ENCODE peak calls at places on chromosomes 4 and X, in five cellular contexts. G, C, K, T and P are unnamed samples.

GRCh38 chr4:40800064-40800463 is 50.3 kb downstream of the NSUN7 start:
- DNase-seq in G (no peak), C (no peak), K (no peak), T (no peak), P (no peak)

GRCh38 chr4:87058272-87059073 is 123.7 kb downstream of the AFF1 start:
- DNase-seq in G (no peak), C (peak), K (peak), T (no peak), P (no peak)

GRCh38 chr4:147349199-147349598 is 131.7 kb upstream of the EDNRA start:
- DNase-seq in G (no peak), C (no peak), K (no peak), T (no peak), P (no peak)

GRCh38 chr4:1351854-1352633 is 5.0 kb downstream of the UVSSA start:
- DNase-seq in G (peak), C (peak), K (peak), T (peak), P (peak)

GRCh38 chr4:186701273-186701672 is 22.4 kb downstream of the FAT1 start:
- DNase-seq in G (peak), C (no peak), K (peak), T (peak), P (no peak)

GRCh38 chr4:47167391-47167790 is 136.0 kb downstream of the GABRB1 start:
- DNase-seq in G (no peak), C (no peak), K (peak), T (no peak), P (no peak)

GRCh38 chrX:132482632-132483031 is 6.2 kb downstream of the MBNL3 start:
- DNase-seq in G (no peak), C (no peak), K (no peak), T (no peak), P (no peak)

GRCh38 chr4:126986828-126987227 is 645.9 kb upstream of the INTU start:
- DNase-seq in G (peak), C (no peak), K (peak), T (no peak), P (no peak)

GRCh38 chrX:17038681-17039161 is 92.3 kb downstream of the REPS2 start:
- DNase-seq in G (peak), C (no peak), K (no peak), T (no peak), P (peak)

GRCh38 chr4:64266263-64266662 is 143.0 kb downstream of the TECRL start:
- DNase-seq in G (no peak), C (no peak), K (no peak), T (no peak), P (no peak)

GRCh38 chr4:79575709-79576479 is 167.9 kb upstream of the GK2 start:
- DNase-seq in G (no peak), C (no peak), K (no peak), T (no peak), P (peak)

GRCh38 chr4:56468097-56468422 is 643 bp downstream of the SRP72 start:
- DNase-seq in G (no peak), C (peak), K (no peak), T (peak), P (peak)

GRCh38 chr4:3481113-3481531 is 18.0 kb downstream of the DOK7 start:
- DNase-seq in G (no peak), C (no peak), K (no peak), T (no peak), P (no peak)

GRCh38 chr4:83255584-83255983 is 29.0 kb downstream of the COQ2 start:
- DNase-seq in G (peak), C (no peak), K (peak), T (no peak), P (peak)